ENCODE peak calls at places on chromosomes 4 and X, in seven cellular contexts. One of them, this sample, is unnamed.
A peak's percentile ranks its signal among the peaks of the same experiment; 100 is the strongest.

GRCh38 chr4:10593130-10593529 is 91.4 kb downstream of the CLNK start:
- DNase-seq in right lobe of liver: no peak
- DNase-seq in GM23338: peak; percentile 31
- DNase-seq in uterus: no peak
- DNase-seq in sigmoid colon: no peak
- DNase-seq in aorta: no peak
- DNase-seq in mesendoderm: peak; percentile 72
- DNase-seq in this sample: no peak

GRCh38 chr4:143397887-143398286 is 61.2 kb downstream of the GAB1 start:
- DNase-seq in right lobe of liver: no peak
- DNase-seq in GM23338: no peak
- DNase-seq in uterus: no peak
- DNase-seq in sigmoid colon: no peak
- DNase-seq in aorta: no peak
- DNase-seq in mesendoderm: no peak
- DNase-seq in this sample: no peak

GRCh38 chr4:76504613-76505465 is 69.8 kb downstream of the SHROOM3 start:
- DNase-seq in right lobe of liver: no peak
- DNase-seq in GM23338: peak; percentile 79
- DNase-seq in uterus: no peak
- DNase-seq in sigmoid colon: no peak
- DNase-seq in aorta: no peak
- DNase-seq in mesendoderm: peak; percentile 62
- DNase-seq in this sample: no peak

GRCh38 chrX:103343105-103343504 is 13.1 kb downstream of the TCEAL7 start:
- DNase-seq in right lobe of liver: no peak
- DNase-seq in GM23338: peak; percentile 52
- DNase-seq in uterus: peak; percentile 48
- DNase-seq in sigmoid colon: no peak
- DNase-seq in aorta: no peak
- DNase-seq in mesendoderm: peak; percentile 27
- DNase-seq in this sample: no peak

GRCh38 chrX:40971736-40972135 is 113.5 kb upstream of the USP9X start:
- DNase-seq in right lobe of liver: no peak
- DNase-seq in GM23338: no peak
- DNase-seq in uterus: no peak
- DNase-seq in sigmoid colon: no peak
- DNase-seq in aorta: no peak
- DNase-seq in mesendoderm: peak; percentile 64
- DNase-seq in this sample: no peak

GRCh38 chr4:6032249-6033244 is 14.3 kb upstream of the C4orf50 start:
- DNase-seq in right lobe of liver: peak; percentile 82
- DNase-seq in GM23338: no peak
- DNase-seq in uterus: no peak
- DNase-seq in sigmoid colon: no peak
- DNase-seq in aorta: peak; percentile 58
- DNase-seq in mesendoderm: no peak
- DNase-seq in this sample: peak; percentile 3

GRCh38 chr4:8396762-8397406 is 43.6 kb downstream of the ACOX3 start:
- DNase-seq in right lobe of liver: no peak
- DNase-seq in GM23338: peak; percentile 69
- DNase-seq in uterus: no peak
- DNase-seq in sigmoid colon: no peak
- DNase-seq in aorta: no peak
- DNase-seq in mesendoderm: no peak
- DNase-seq in this sample: no peak

GRCh38 chrX:108439434-108439883 is at the start of gene COL4A5:
- DNase-seq in right lobe of liver: peak; percentile 41
- DNase-seq in GM23338: peak; percentile 85
- DNase-seq in uterus: peak; percentile 75
- DNase-seq in sigmoid colon: peak; percentile 70
- DNase-seq in aorta: peak; percentile 71
- DNase-seq in mesendoderm: peak; percentile 95
- DNase-seq in this sample: peak; percentile 32

GRCh38 chr4:99634742-99635360 is 22.8 kb downstream of the C4orf54 start:
- DNase-seq in right lobe of liver: no peak
- DNase-seq in GM23338: no peak
- DNase-seq in uterus: no peak
- DNase-seq in sigmoid colon: no peak
- DNase-seq in aorta: no peak
- DNase-seq in mesendoderm: no peak
- DNase-seq in this sample: no peak

GRCh38 chr4:101014417-101014816 is 332.9 kb downstream of the PPP3CA start:
- DNase-seq in right lobe of liver: no peak
- DNase-seq in GM23338: no peak
- DNase-seq in uterus: no peak
- DNase-seq in sigmoid colon: no peak
- DNase-seq in aorta: no peak
- DNase-seq in mesendoderm: no peak
- DNase-seq in this sample: no peak

GRCh38 chrX:70030242-70030823 is 19.4 kb downstream of the AWAT2 start:
- DNase-seq in right lobe of liver: no peak
- DNase-seq in GM23338: peak; percentile 70
- DNase-seq in uterus: no peak
- DNase-seq in sigmoid colon: no peak
- DNase-seq in aorta: no peak
- DNase-seq in mesendoderm: peak; percentile 74
- DNase-seq in this sample: no peak

GRCh38 chr4:176277162-176277904 is 8.3 kb upstream of the ASB5 start:
- DNase-seq in right lobe of liver: peak; percentile 64
- DNase-seq in GM23338: peak; percentile 75
- DNase-seq in uterus: peak; percentile 43
- DNase-seq in sigmoid colon: peak; percentile 86
- DNase-seq in aorta: peak; percentile 87
- DNase-seq in mesendoderm: peak; percentile 78
- DNase-seq in this sample: peak; percentile 75

GRCh38 chrX:71251456-71251973 is 2.4 kb downstream of the ZMYM3 start:
- DNase-seq in right lobe of liver: no peak
- DNase-seq in GM23338: peak; percentile 1
- DNase-seq in uterus: no peak
- DNase-seq in sigmoid colon: no peak
- DNase-seq in aorta: no peak
- DNase-seq in mesendoderm: peak; percentile 24
- DNase-seq in this sample: no peak
- H3K4me3 ChIP-seq in right lobe of liver: no peak overlapping the region
- H3K4me3 ChIP-seq in GM23338: peak overlapping the region; percentile 89
- H3K4me3 ChIP-seq in uterus: no peak overlapping the region
- H3K4me3 ChIP-seq in sigmoid colon: no peak overlapping the region
- H3K4me3 ChIP-seq in aorta: no peak overlapping the region
- H3K4me3 ChIP-seq in mesendoderm: no peak overlapping the region
- H3K4me3 ChIP-seq in this sample: no peak overlapping the region

GRCh38 chrX:119757979-119758681 is at the start of gene SOWAHD:
- DNase-seq in right lobe of liver: peak; percentile 50
- DNase-seq in GM23338: peak; percentile 73
- DNase-seq in uterus: no peak
- DNase-seq in sigmoid colon: peak; percentile 68
- DNase-seq in aorta: no peak
- DNase-seq in mesendoderm: peak; percentile 76
- DNase-seq in this sample: peak; percentile 52
- H3K4me1 ChIP-seq in right lobe of liver: no peaks in the 10 kb centered on the region
- H3K4me1 ChIP-seq in GM23338: peaks cover 22% of the 10 kb centered on the region
- H3K4me1 ChIP-seq in uterus: no peaks in the 10 kb centered on the region
- H3K4me1 ChIP-seq in sigmoid colon: no peaks in the 10 kb centered on the region
- H3K4me1 ChIP-seq in aorta: no peaks in the 10 kb centered on the region
- H3K4me1 ChIP-seq in mesendoderm: no peaks in the 10 kb centered on the region
- H3K4me1 ChIP-seq in this sample: no peaks in the 10 kb centered on the region

GRCh38 chrX:54482839-54483593 is 13.0 kb downstream of the FGD1 start:
- DNase-seq in right lobe of liver: no peak
- DNase-seq in GM23338: peak; percentile 59
- DNase-seq in uterus: no peak
- DNase-seq in sigmoid colon: no peak
- DNase-seq in aorta: peak; percentile 79
- DNase-seq in mesendoderm: peak; percentile 62
- DNase-seq in this sample: peak; percentile 76
- H3K27ac ChIP-seq in right lobe of liver: no peak overlapping the region
- H3K27ac ChIP-seq in GM23338: peak overlapping the region; percentile 87
- H3K27ac ChIP-seq in uterus: peak overlapping the region; percentile 69
- H3K27ac ChIP-seq in sigmoid colon: peak overlapping the region; percentile 70
- H3K27ac ChIP-seq in aorta: peak overlapping the region; percentile 39
- H3K27ac ChIP-seq in mesendoderm: peak overlapping the region; percentile 66
- H3K27ac ChIP-seq in this sample: peak overlapping the region; percentile 67

GRCh38 chrX:8981742-8982141 is 52.2 kb downstream of the FAM9B start:
- DNase-seq in right lobe of liver: no peak
- DNase-seq in GM23338: no peak
- DNase-seq in uterus: no peak
- DNase-seq in sigmoid colon: no peak
- DNase-seq in aorta: no peak
- DNase-seq in mesendoderm: no peak
- DNase-seq in this sample: no peak
- H3K4me3 ChIP-seq in right lobe of liver: no peak overlapping the region
- H3K4me3 ChIP-seq in GM23338: no peak overlapping the region
- H3K4me3 ChIP-seq in uterus: no peak overlapping the region
- H3K4me3 ChIP-seq in sigmoid colon: no peak overlapping the region
- H3K4me3 ChIP-seq in aorta: no peak overlapping the region
- H3K4me3 ChIP-seq in mesendoderm: no peak overlapping the region
- H3K4me3 ChIP-seq in this sample: no peak overlapping the region

DNA sequence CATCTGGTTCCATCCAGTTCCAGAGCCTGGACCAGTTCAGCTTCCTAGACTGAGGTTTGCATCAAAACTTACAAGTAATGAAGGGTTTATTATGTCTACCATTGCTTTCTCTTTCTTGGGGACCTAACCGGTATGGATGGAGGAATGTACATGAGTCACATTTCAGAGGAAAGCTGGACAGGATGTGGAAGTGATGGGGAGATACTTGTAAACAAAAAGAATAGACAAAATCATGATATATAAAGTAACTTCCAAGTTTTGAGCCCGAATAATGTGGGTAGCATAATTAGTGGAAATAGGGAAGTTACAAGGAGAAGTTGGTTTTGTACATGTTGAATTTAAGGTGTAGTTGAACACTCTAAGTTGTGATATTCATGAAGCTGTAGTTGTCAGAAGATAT is 14.9 kb downstream of the FNIP2 start:
- DNase-seq in right lobe of liver: no peak
- DNase-seq in GM23338: no peak
- DNase-seq in uterus: no peak
- DNase-seq in sigmoid colon: no peak
- DNase-seq in aorta: no peak
- DNase-seq in mesendoderm: no peak
- DNase-seq in this sample: no peak
- H3K4me1 ChIP-seq in right lobe of liver: peaks cover 48% of the 10 kb centered on the region
- H3K4me1 ChIP-seq in GM23338: no peaks in the 10 kb centered on the region
- H3K4me1 ChIP-seq in uterus: peaks cover 5% of the 10 kb centered on the region
- H3K4me1 ChIP-seq in sigmoid colon: peaks cover 67% of the 10 kb centered on the region
- H3K4me1 ChIP-seq in aorta: peaks cover 12% of the 10 kb centered on the region
- H3K4me1 ChIP-seq in mesendoderm: peaks cover 2% of the 10 kb centered on the region
- H3K4me1 ChIP-seq in this sample: peaks cover 17% of the 10 kb centered on the region

DNA sequence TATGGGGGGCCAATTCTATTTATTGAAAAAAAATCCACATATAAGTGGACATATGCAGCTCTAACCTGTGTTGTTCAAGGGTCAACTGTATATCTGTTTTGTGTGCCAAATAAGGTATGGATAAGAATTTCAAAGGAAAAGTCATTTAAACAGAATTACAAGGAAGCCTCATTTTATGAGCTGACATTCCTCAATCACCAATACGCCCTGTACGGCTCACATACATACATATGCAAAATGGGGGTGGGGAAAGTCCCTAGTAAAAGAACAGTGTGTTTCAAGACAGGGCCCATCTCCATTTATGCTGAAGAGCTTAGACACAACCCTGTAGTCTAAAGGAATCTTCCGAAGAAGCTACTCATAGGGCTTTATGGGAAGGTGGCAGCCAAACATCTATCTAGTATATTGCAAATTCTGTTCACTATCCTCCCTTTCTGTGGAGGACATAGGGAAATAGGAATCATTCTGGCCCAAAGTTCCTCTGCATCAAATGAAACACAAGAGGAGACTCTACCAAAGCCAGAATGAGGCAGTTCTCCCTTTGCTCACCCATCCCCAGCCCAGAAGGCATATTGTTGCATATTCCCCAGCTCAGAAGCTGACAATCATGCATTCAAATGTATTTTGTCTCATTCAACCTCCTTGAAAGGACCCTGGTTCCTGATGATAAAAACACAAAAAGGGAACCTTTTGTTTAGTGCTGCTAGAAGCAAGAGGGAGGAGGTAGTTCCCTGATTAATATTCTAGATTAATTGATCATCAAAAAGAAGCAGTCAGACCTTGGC is 13.7 kb upstream of the ZBTB33 start:
- DNase-seq in right lobe of liver: no peak
- DNase-seq in GM23338: peak; percentile 20
- DNase-seq in uterus: no peak
- DNase-seq in sigmoid colon: no peak
- DNase-seq in aorta: no peak
- DNase-seq in mesendoderm: no peak
- DNase-seq in this sample: no peak
- H3K27ac ChIP-seq in right lobe of liver: no peak overlapping the region
- H3K27ac ChIP-seq in GM23338: peak overlapping the region; percentile 78
- H3K27ac ChIP-seq in uterus: no peak overlapping the region
- H3K27ac ChIP-seq in sigmoid colon: no peak overlapping the region
- H3K27ac ChIP-seq in aorta: no peak overlapping the region
- H3K27ac ChIP-seq in mesendoderm: no peak overlapping the region
- H3K27ac ChIP-seq in this sample: no peak overlapping the region

GRCh38 chr4:102620697-102621497 is 119.7 kb downstream of the NFKB1 start:
- DNase-seq in right lobe of liver: peak; percentile 60
- DNase-seq in GM23338: peak; percentile 59
- DNase-seq in uterus: no peak
- DNase-seq in sigmoid colon: no peak
- DNase-seq in aorta: no peak
- DNase-seq in mesendoderm: peak; percentile 74
- DNase-seq in this sample: no peak
- H3K4me3 ChIP-seq in right lobe of liver: no peak overlapping the region
- H3K4me3 ChIP-seq in GM23338: no peak overlapping the region
- H3K4me3 ChIP-seq in uterus: no peak overlapping the region
- H3K4me3 ChIP-seq in sigmoid colon: no peak overlapping the region
- H3K4me3 ChIP-seq in aorta: no peak overlapping the region
- H3K4me3 ChIP-seq in mesendoderm: no peak overlapping the region
- H3K4me3 ChIP-seq in this sample: no peak overlapping the region

GRCh38 chr4:170853422-170854021 is 763.8 kb upstream of the AADAT start:
- DNase-seq in right lobe of liver: peak; percentile 44
- DNase-seq in GM23338: peak; percentile 80
- DNase-seq in uterus: no peak
- DNase-seq in sigmoid colon: no peak
- DNase-seq in aorta: peak; percentile 73
- DNase-seq in mesendoderm: peak; percentile 74
- DNase-seq in this sample: peak; percentile 15

GRCh38 chr4:170849969-170850368 is 760.2 kb upstream of the AADAT start:
- DNase-seq in right lobe of liver: no peak
- DNase-seq in GM23338: no peak
- DNase-seq in uterus: no peak
- DNase-seq in sigmoid colon: no peak
- DNase-seq in aorta: no peak
- DNase-seq in mesendoderm: no peak
- DNase-seq in this sample: no peak

GRCh38 chr4:170854097-170854496 is 764.3 kb upstream of the AADAT start:
- DNase-seq in right lobe of liver: no peak
- DNase-seq in GM23338: no peak
- DNase-seq in uterus: no peak
- DNase-seq in sigmoid colon: no peak
- DNase-seq in aorta: no peak
- DNase-seq in mesendoderm: no peak
- DNase-seq in this sample: no peak
- H3K4me1 ChIP-seq in right lobe of liver: no peaks in the 10 kb centered on the region
- H3K4me1 ChIP-seq in GM23338: no peaks in the 10 kb centered on the region
- H3K4me1 ChIP-seq in uterus: no peaks in the 10 kb centered on the region
- H3K4me1 ChIP-seq in sigmoid colon: no peaks in the 10 kb centered on the region
- H3K4me1 ChIP-seq in aorta: no peaks in the 10 kb centered on the region
- H3K4me1 ChIP-seq in mesendoderm: no peaks in the 10 kb centered on the region
- H3K4me1 ChIP-seq in this sample: no peaks in the 10 kb centered on the region

GRCh38 chrX:110418857-110419249 is 60.2 kb downstream of the RTL9 start:
- DNase-seq in right lobe of liver: no peak
- DNase-seq in GM23338: no peak
- DNase-seq in uterus: no peak
- DNase-seq in sigmoid colon: no peak
- DNase-seq in aorta: no peak
- DNase-seq in mesendoderm: no peak
- DNase-seq in this sample: no peak
- H3K27ac ChIP-seq in right lobe of liver: no peak overlapping the region
- H3K27ac ChIP-seq in GM23338: no peak overlapping the region
- H3K27ac ChIP-seq in uterus: peak overlapping the region; percentile 69
- H3K27ac ChIP-seq in sigmoid colon: no peak overlapping the region
- H3K27ac ChIP-seq in aorta: no peak overlapping the region
- H3K27ac ChIP-seq in mesendoderm: no peak overlapping the region
- H3K27ac ChIP-seq in this sample: no peak overlapping the region

This sample was measured in right cardiac atrium.